ENCODE peak calls at places on chromosomes 4 and X, in six cellular contexts. K, H, X, B, V and I are unnamed samples.

GRCh38 chrX:21996872-21997271 is 35.3 kb upstream of the PHEX start:
- DNase-seq in V (no peak), B (peak), K (no peak), H (no peak), X (no peak), I (peak)

GRCh38 chrX:1491851-1492349 is 39.2 kb upstream of the ASMTL start:
- DNase-seq in V (no peak), B (no peak), K (peak), H (no peak), X (no peak), I (no peak)

GRCh38 chr4:17168571-17168970 is 270.1 kb upstream of the LDB2 start:
- DNase-seq in H (no peak), X (peak), K (no peak), B (peak), V (no peak), I (no peak)

GRCh38 chrX:49960061-49960460 is 37.7 kb downstream of the CLCN5 start:
- DNase-seq in V (no peak), B (peak), H (no peak), X (no peak), K (no peak), I (no peak)

GRCh38 chr4:10180927-10181744 is 64.5 kb upstream of the WDR1 start:
- DNase-seq in K (peak), X (peak), H (no peak), B (no peak), V (no peak), I (peak)

GRCh38 chrX:55120767-55121358 is 32.0 kb downstream of the PAGE2 start:
- DNase-seq in K (no peak), V (no peak), B (peak), H (no peak), X (no peak), I (no peak)

GRCh38 chrX:83508006-83508405 is at the start of gene POU3F4:
- DNase-seq in B (peak), X (peak), K (no peak), H (peak), V (no peak), I (no peak)

GRCh38 chrX:30493348-30493747 is 84.2 kb downstream of the TASL start:
- DNase-seq in H (no peak), K (no peak), X (no peak), V (no peak), B (no peak), I (no peak)

GRCh38 chr4:113147498-113148231 is 98.2 kb downstream of the ANK2 start:
- DNase-seq in B (no peak), V (no peak), H (no peak), K (no peak), X (peak), I (no peak)

GRCh38 chr4:14143892-14144291 is 516.4 kb upstream of the BOD1L1 start:
- DNase-seq in K (no peak), B (no peak), V (peak), X (peak), H (no peak), I (no peak)

GRCh38 chr4:63348735-63349673 is 1060.2 kb downstream of the TECRL start:
- DNase-seq in K (no peak), X (no peak), H (no peak), V (no peak), B (no peak), I (no peak)

GRCh38 chr4:105145059-105145912 is 1.4 kb upstream of the TET2 start:
- DNase-seq in V (no peak), K (no peak), B (no peak), X (peak), H (no peak), I (no peak)

GRCh38 chr4:39427477-39428119 is 20.9 kb downstream of the KLB start:
- DNase-seq in X (no peak), K (no peak), V (no peak), H (no peak), B (no peak), I (peak)

GRCh38 chrX:139200346-139200745 is 330.2 kb upstream of the F9 start:
- DNase-seq in K (no peak), V (no peak), H (no peak), B (no peak), X (no peak), I (no peak)

GRCh38 chr4:94256833-94257232 is 49.2 kb downstream of the SMARCAD1 start:
- DNase-seq in B (no peak), V (no peak), X (no peak), H (no peak), K (no peak), I (no peak)

GRCh38 chrX:120380699-120381098 is 18.8 kb downstream of the ATP1B4 start:
- DNase-seq in X (peak), V (peak), K (peak), H (no peak), B (no peak), I (peak)

GRCh38 chrX:54066841-54067240 is 22.6 kb upstream of the PHF8 start:
- DNase-seq in X (peak), B (peak), H (no peak), V (no peak), K (no peak), I (peak)

GRCh38 chr4:186979966-186980745 is 256.5 kb upstream of the FAT1 start:
- DNase-seq in B (peak), H (no peak), V (no peak), X (no peak), K (no peak), I (no peak)

GRCh38 chr4:108172231-108172779 is 3.6 kb upstream of the LEF1 start:
- DNase-seq in V (no peak), X (no peak), K (peak), B (peak), H (peak), I (no peak)

GRCh38 chr4:71635094-71635493 is 148.8 kb downstream of the GC start:
- DNase-seq in H (no peak), B (no peak), X (no peak), V (no peak), K (no peak), I (no peak)

GRCh38 chrX:11787564-11787963 is 29.5 kb downstream of the MSL3 start:
- DNase-seq in V (no peak), K (peak), H (peak), X (peak), B (peak), I (no peak)